ENCODE peak calls at places on chromosomes 13 and 19, in four cellular contexts. C is AG09309, M is NCI-H510A treated with DMSO at 0.1 percent for 48 hours, G is heart left ventricle. N is an unnamed sample.

GRCh38 chr19:53868892-53869804 is 1.5 kb downstream of the MYADM start:
- DNase-seq in C (no peak), M (no peak), G (peak), N (peak)

GRCh38 chr13:100339411-100339935 is 249.1 kb downstream of the GGACT start:
- DNase-seq in C (no peak), M (no peak), G (no peak), N (no peak)

GRCh38 chr13:21483748-21484147 is 24.6 kb upstream of the ZDHHC20 start:
- DNase-seq in C (no peak), M (no peak), G (no peak), N (no peak)

GRCh38 chr19:46863818-46864629 is 3.2 kb downstream of the ARHGAP35 start:
- DNase-seq in C (no peak), M (peak), G (peak), N (no peak)

GRCh38 chr13:74131206-74131605 is 3.0 kb downstream of the KLF12 start:
- DNase-seq in C (no peak), M (no peak), G (no peak), N (no peak)

GRCh38 chr13:21014666-21015170 is 46.7 kb downstream of the LATS2 start:
- DNase-seq in C (peak), M (peak), G (peak), N (peak)

GRCh38 chr19:2320939-2321338 is 7.4 kb downstream of the LSM7 start:
- DNase-seq in C (no peak), M (no peak), G (no peak), N (no peak)

GRCh38 chr19:44816301-44816700 is 7.4 kb downstream of the BCAM start:
- DNase-seq in C (no peak), M (no peak), G (no peak), N (no peak)

GRCh38 chr13:51113969-51114368 is 2.9 kb upstream of the C13orf42 start:
- DNase-seq in C (no peak), M (no peak), G (no peak), N (no peak)

GRCh38 chr13:50713849-50714248 is 129.6 kb downstream of the DLEU7 start:
- DNase-seq in C (peak), M (no peak), G (no peak), N (no peak)

GRCh38 chr13:97340399-97340798 is 93.6 kb upstream of the RAP2A start:
- DNase-seq in C (no peak), M (no peak), G (no peak), N (no peak)

GRCh38 chr19:19443283-19443682 is 37.8 kb downstream of the GATAD2A start:
- DNase-seq in C (no peak), M (no peak), G (no peak), N (no peak)

GRCh38 chr19:13262450-13262849 is 112.2 kb downstream of the IER2 start:
- DNase-seq in C (peak), M (peak), G (no peak), N (no peak)

GRCh38 chr13:34731486-34731885 is 210.6 kb upstream of the NBEA start:
- DNase-seq in C (no peak), M (no peak), G (no peak), N (no peak)

GRCh38 chr13:33331962-33332361 is 46.4 kb upstream of the STARD13 start:
- DNase-seq in C (no peak), M (no peak), G (no peak), N (no peak)

GRCh38 chr13:33441015-33441414 is 155.5 kb upstream of the STARD13 start:
- DNase-seq in C (no peak), M (no peak), G (no peak), N (no peak)

GRCh38 chr13:44243198-44243852 is 130.3 kb upstream of the SERP2 start:
- DNase-seq in C (no peak), M (peak), G (peak), N (no peak)

GRCh38 chr13:112445411-112446271 is 69.5 kb downstream of the SPACA7 start:
- DNase-seq in C (no peak), M (no peak), G (no peak), N (peak)

GRCh38 chr19:29154163-29154562 is 58.8 kb downstream of the UQCRFS1 start:
- DNase-seq in C (no peak), M (no peak), G (no peak), N (no peak)

GRCh38 chr13:81872581-81872980 is 1531.7 kb upstream of the SPRY2 start:
- DNase-seq in C (no peak), M (no peak), G (no peak), N (no peak)

GRCh38 chr13:45331123-45331619 is 9.8 kb downstream of the TPT1 start:
- DNase-seq in C (no peak), M (no peak), G (no peak), N (no peak)

GRCh38 chr19:39237200-39238184 is 7.3 kb downstream of the IFNL3 start:
- DNase-seq in C (no peak), M (no peak), G (no peak), N (no peak)

GRCh38 chr19:8368136-8368535 is 4.2 kb downstream of the ANGPTL4 start:
- DNase-seq in C (no peak), M (no peak), G (no peak), N (no peak)

GRCh38 chr19:6667114-6667627 is 2.8 kb downstream of the TNFSF14 start:
- DNase-seq in C (no peak), M (no peak), G (no peak), N (no peak)

GRCh38 chr13:43328907-43329306 is 305.5 kb downstream of the DNAJC15 start:
- DNase-seq in C (no peak), M (no peak), G (no peak), N (no peak)

GRCh38 chr13:30551194-30551593 is 66.5 kb upstream of the USPL1 start:
- DNase-seq in C (peak), M (peak), G (no peak), N (no peak)

GRCh38 chr13:109700176-109700575 is 86.2 kb downstream of the IRS2 start:
- DNase-seq in C (no peak), M (peak), G (peak), N (peak)

GRCh38 chr19:9070066-9070465 is 16.8 kb upstream of the OR1M1 start:
- DNase-seq in C (no peak), M (no peak), G (no peak), N (no peak)

GRCh38 chr19:51122112-51122981 is 2.4 kb upstream of the SIGLEC9 start:
- DNase-seq in C (no peak), M (no peak), G (no peak), N (peak)

GRCh38 chr13:21405309-21405708 is 53.8 kb downstream of the ZDHHC20 start:
- DNase-seq in C (no peak), M (no peak), G (no peak), N (no peak)

GRCh38 chr13:42078113-42078769 is 29.8 kb downstream of the DGKH start:
- DNase-seq in C (no peak), M (no peak), G (no peak), N (no peak)

GRCh38 chr13:78589206-78589605 is 14.1 kb downstream of the POU4F1 start:
- DNase-seq in C (no peak), M (no peak), G (no peak), N (peak)

GRCh38 chr19:3270908-3271307 is 46.4 kb downstream of the CELF5 start:
- DNase-seq in C (no peak), M (no peak), G (no peak), N (no peak)

GRCh38 chr13:27372896-27373295 is 51.5 kb upstream of the GTF3A start:
- DNase-seq in C (no peak), M (peak), G (no peak), N (no peak)

GRCh38 chr13:66312312-66313087 is 917.6 kb downstream of the PCDH9 start:
- DNase-seq in C (peak), M (peak), G (no peak), N (no peak)

GRCh38 chr19:55253842-55254624 is 4.8 kb downstream of the PPP6R1 start:
- DNase-seq in C (no peak), M (peak), G (no peak), N (no peak)

GRCh38 chr13:37208052-37208451 is 102.6 kb upstream of the CSNK1A1L start:
- DNase-seq in C (no peak), M (no peak), G (no peak), N (no peak)